ENCODE peak calls at places on chromosomes 1 and 21, in nine cellular contexts. One of them, this sample, is unnamed.

GRCh38 chr1:20343149-20343936 is 52.7 kb downstream of the VWA5B1 start:
- DNase-seq in foreskin fibroblast: no peak
- DNase-seq in esophagus muscularis mucosa: no peak
- DNase-seq in prostate gland: no peak
- DNase-seq in uterus: no peak
- DNase-seq in fibroblast of pulmonary artery: no peak
- DNase-seq in brain microvascular endothelial cell: no peak
- DNase-seq in PC-3: no peak
- DNase-seq in CD8-positive, alpha-beta T cell: peak; percentile 33
- DNase-seq in this sample: no peak

GRCh38 chr1:152752225-152752624 is 5.6 kb upstream of the KPRP start:
- DNase-seq in uterus: no peak
- DNase-seq in prostate gland: no peak
- DNase-seq in fibroblast of pulmonary artery: peak; percentile 0
- DNase-seq in brain microvascular endothelial cell: peak; percentile 14
- DNase-seq in CD8-positive, alpha-beta T cell: no peak
- DNase-seq in PC-3: peak; percentile 89
- DNase-seq in foreskin fibroblast: peak; percentile 56
- DNase-seq in esophagus muscularis mucosa: no peak
- DNase-seq in this sample: peak; percentile 33

GRCh38 chr1:206703647-206704046 is 18.9 kb downstream of the MAPKAPK2 start:
- DNase-seq in PC-3: no peak
- DNase-seq in fibroblast of pulmonary artery: no peak
- DNase-seq in foreskin fibroblast: no peak
- DNase-seq in esophagus muscularis mucosa: no peak
- DNase-seq in brain microvascular endothelial cell: no peak
- DNase-seq in uterus: no peak
- DNase-seq in prostate gland: no peak
- DNase-seq in CD8-positive, alpha-beta T cell: peak; percentile 79
- DNase-seq in this sample: no peak

GRCh38 chr21:41478319-41479177 is 29.4 kb downstream of the TMPRSS2 start:
- DNase-seq in esophagus muscularis mucosa: no peak
- DNase-seq in CD8-positive, alpha-beta T cell: no peak
- DNase-seq in uterus: no peak
- DNase-seq in PC-3: no peak
- DNase-seq in foreskin fibroblast: no peak
- DNase-seq in prostate gland: no peak
- DNase-seq in brain microvascular endothelial cell: no peak
- DNase-seq in fibroblast of pulmonary artery: no peak
- DNase-seq in this sample: no peak

GRCh38 chr21:45511661-45512431 is 30.4 kb downstream of the SLC19A1 start:
- DNase-seq in esophagus muscularis mucosa: no peak
- DNase-seq in prostate gland: no peak
- DNase-seq in fibroblast of pulmonary artery: no peak
- DNase-seq in uterus: no peak
- DNase-seq in PC-3: no peak
- DNase-seq in CD8-positive, alpha-beta T cell: peak; percentile 2
- DNase-seq in brain microvascular endothelial cell: no peak
- DNase-seq in foreskin fibroblast: no peak
- DNase-seq in this sample: no peak

GRCh38 chr1:172851077-172851476 is 192.2 kb downstream of the FASLG start:
- DNase-seq in foreskin fibroblast: no peak
- DNase-seq in PC-3: no peak
- DNase-seq in fibroblast of pulmonary artery: no peak
- DNase-seq in brain microvascular endothelial cell: no peak
- DNase-seq in uterus: no peak
- DNase-seq in prostate gland: no peak
- DNase-seq in esophagus muscularis mucosa: no peak
- DNase-seq in CD8-positive, alpha-beta T cell: no peak
- DNase-seq in this sample: no peak

GRCh38 chr1:6624712-6625578 is at the start of gene THAP3:
- DNase-seq in brain microvascular endothelial cell: peak; percentile 61
- DNase-seq in fibroblast of pulmonary artery: peak; percentile 86
- DNase-seq in esophagus muscularis mucosa: peak; percentile 97
- DNase-seq in CD8-positive, alpha-beta T cell: peak; percentile 90
- DNase-seq in prostate gland: peak; percentile 82
- DNase-seq in PC-3: peak; percentile 86
- DNase-seq in uterus: peak; percentile 85
- DNase-seq in foreskin fibroblast: peak; percentile 90
- DNase-seq in this sample: no peak

GRCh38 chr1:226001852-226002666 is 2.9 kb upstream of the SDE2 start:
- DNase-seq in CD8-positive, alpha-beta T cell: peak; percentile 90
- DNase-seq in prostate gland: peak; percentile 82
- DNase-seq in foreskin fibroblast: peak; percentile 28
- DNase-seq in fibroblast of pulmonary artery: peak; percentile 89
- DNase-seq in brain microvascular endothelial cell: peak; percentile 12
- DNase-seq in PC-3: peak; percentile 26
- DNase-seq in uterus: no peak
- DNase-seq in esophagus muscularis mucosa: peak; percentile 93
- DNase-seq in this sample: no peak

GRCh38 chr1:32886828-32887414 is 630 bp downstream of the HPCA start:
- DNase-seq in brain microvascular endothelial cell: no peak
- DNase-seq in foreskin fibroblast: no peak
- DNase-seq in fibroblast of pulmonary artery: no peak
- DNase-seq in prostate gland: no peak
- DNase-seq in uterus: no peak
- DNase-seq in esophagus muscularis mucosa: no peak
- DNase-seq in PC-3: no peak
- DNase-seq in CD8-positive, alpha-beta T cell: no peak
- DNase-seq in this sample: no peak
- TF ChIP-seq CTCF in brain microvascular endothelial cell: no peak
- TF ChIP-seq CTCF in foreskin fibroblast: no peak
- TF ChIP-seq CTCF in fibroblast of pulmonary artery: no peak
- TF ChIP-seq CTCF in prostate gland: no peak
- TF ChIP-seq CTCF in uterus: no peak
- TF ChIP-seq CTCF in esophagus muscularis mucosa: no peak
- TF ChIP-seq CTCF in PC-3: no peak
- TF ChIP-seq CTCF in CD8-positive, alpha-beta T cell: no peak
- TF ChIP-seq CTCF in this sample: no peak

GRCh38 chr1:111214884-111215283 is 12.6 kb upstream of the CHI3L2 start:
- DNase-seq in foreskin fibroblast: no peak
- DNase-seq in PC-3: no peak
- DNase-seq in esophagus muscularis mucosa: no peak
- DNase-seq in prostate gland: no peak
- DNase-seq in uterus: no peak
- DNase-seq in brain microvascular endothelial cell: no peak
- DNase-seq in CD8-positive, alpha-beta T cell: peak; percentile 51
- DNase-seq in fibroblast of pulmonary artery: no peak
- DNase-seq in this sample: no peak

GRCh38 chr1:111212634-111213335 is 12.3 kb upstream of the DENND2D start:
- DNase-seq in brain microvascular endothelial cell: no peak
- DNase-seq in prostate gland: no peak
- DNase-seq in foreskin fibroblast: no peak
- DNase-seq in CD8-positive, alpha-beta T cell: no peak
- DNase-seq in uterus: no peak
- DNase-seq in fibroblast of pulmonary artery: no peak
- DNase-seq in esophagus muscularis mucosa: no peak
- DNase-seq in PC-3: no peak
- DNase-seq in this sample: no peak

GRCh38 chr1:111214086-111214801 is 13.3 kb upstream of the CHI3L2 start:
- DNase-seq in prostate gland: no peak
- DNase-seq in esophagus muscularis mucosa: no peak
- DNase-seq in CD8-positive, alpha-beta T cell: no peak
- DNase-seq in brain microvascular endothelial cell: no peak
- DNase-seq in uterus: no peak
- DNase-seq in foreskin fibroblast: no peak
- DNase-seq in fibroblast of pulmonary artery: no peak
- DNase-seq in PC-3: no peak
- DNase-seq in this sample: no peak

GRCh38 chr1:111216751-111217150 is 10.8 kb upstream of the CHI3L2 start:
- DNase-seq in foreskin fibroblast: no peak
- DNase-seq in CD8-positive, alpha-beta T cell: no peak
- DNase-seq in fibroblast of pulmonary artery: no peak
- DNase-seq in PC-3: no peak
- DNase-seq in prostate gland: no peak
- DNase-seq in brain microvascular endothelial cell: no peak
- DNase-seq in uterus: no peak
- DNase-seq in esophagus muscularis mucosa: no peak
- DNase-seq in this sample: no peak

DNA sequence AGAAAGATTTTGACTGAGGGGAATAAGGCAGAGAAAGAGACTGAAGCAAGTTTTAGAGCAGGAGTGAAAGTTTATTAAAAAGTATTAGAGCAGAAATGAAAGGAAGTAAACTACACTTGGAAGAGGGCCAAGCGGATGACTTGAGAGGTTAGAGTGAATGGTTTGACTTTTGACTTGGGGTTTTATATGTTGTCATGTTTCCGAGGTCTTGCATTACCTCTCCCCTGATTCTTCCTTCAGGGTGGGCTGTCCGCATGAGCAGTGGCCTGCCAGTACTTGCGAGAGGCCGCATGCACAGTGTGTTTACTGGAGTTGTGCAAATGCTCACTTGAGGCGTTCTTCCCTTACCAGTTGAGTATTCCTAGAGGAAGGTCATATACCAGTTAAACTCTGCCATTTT is 13.0 kb upstream of the DENND2D start:
- DNase-seq in prostate gland: no peak
- DNase-seq in esophagus muscularis mucosa: no peak
- DNase-seq in uterus: no peak
- DNase-seq in CD8-positive, alpha-beta T cell: no peak
- DNase-seq in PC-3: no peak
- DNase-seq in foreskin fibroblast: no peak
- DNase-seq in brain microvascular endothelial cell: no peak
- DNase-seq in fibroblast of pulmonary artery: no peak
- DNase-seq in this sample: no peak
- H3K4me3 ChIP-seq in prostate gland: no peak overlapping the region
- H3K4me3 ChIP-seq in esophagus muscularis mucosa: no peak overlapping the region
- H3K4me3 ChIP-seq in uterus: no peak overlapping the region
- H3K4me3 ChIP-seq in CD8-positive, alpha-beta T cell: peak overlapping the region; percentile 34
- H3K4me3 ChIP-seq in PC-3: no peak overlapping the region
- H3K4me3 ChIP-seq in foreskin fibroblast: no peak overlapping the region
- H3K4me3 ChIP-seq in brain microvascular endothelial cell: no peak overlapping the region
- H3K4me3 ChIP-seq in fibroblast of pulmonary artery: no peak overlapping the region
- H3K4me3 ChIP-seq in this sample: no peak overlapping the region

GRCh38 chr1:116130376-116130775 is 19.2 kb downstream of the MAB21L3 start:
- DNase-seq in fibroblast of pulmonary artery: no peak
- DNase-seq in esophagus muscularis mucosa: peak; percentile 50
- DNase-seq in brain microvascular endothelial cell: no peak
- DNase-seq in prostate gland: no peak
- DNase-seq in PC-3: no peak
- DNase-seq in uterus: no peak
- DNase-seq in CD8-positive, alpha-beta T cell: no peak
- DNase-seq in foreskin fibroblast: no peak
- DNase-seq in this sample: no peak

GRCh38 chr1:116133696-116134095 is 22.5 kb downstream of the MAB21L3 start:
- DNase-seq in esophagus muscularis mucosa: no peak
- DNase-seq in CD8-positive, alpha-beta T cell: no peak
- DNase-seq in fibroblast of pulmonary artery: no peak
- DNase-seq in prostate gland: peak; percentile 59
- DNase-seq in PC-3: no peak
- DNase-seq in brain microvascular endothelial cell: no peak
- DNase-seq in uterus: no peak
- DNase-seq in foreskin fibroblast: no peak
- DNase-seq in this sample: no peak

GRCh38 chr1:116131170-116131569 is 20.0 kb downstream of the MAB21L3 start:
- DNase-seq in brain microvascular endothelial cell: no peak
- DNase-seq in uterus: no peak
- DNase-seq in fibroblast of pulmonary artery: no peak
- DNase-seq in prostate gland: no peak
- DNase-seq in PC-3: no peak
- DNase-seq in foreskin fibroblast: no peak
- DNase-seq in esophagus muscularis mucosa: no peak
- DNase-seq in CD8-positive, alpha-beta T cell: no peak
- DNase-seq in this sample: no peak

GRCh38 chr1:116131866-116132605 is 20.8 kb downstream of the MAB21L3 start:
- DNase-seq in esophagus muscularis mucosa: no peak
- DNase-seq in PC-3: no peak
- DNase-seq in brain microvascular endothelial cell: no peak
- DNase-seq in prostate gland: peak; percentile 26
- DNase-seq in fibroblast of pulmonary artery: no peak
- DNase-seq in CD8-positive, alpha-beta T cell: no peak
- DNase-seq in uterus: no peak
- DNase-seq in foreskin fibroblast: no peak
- DNase-seq in this sample: no peak

DNA sequence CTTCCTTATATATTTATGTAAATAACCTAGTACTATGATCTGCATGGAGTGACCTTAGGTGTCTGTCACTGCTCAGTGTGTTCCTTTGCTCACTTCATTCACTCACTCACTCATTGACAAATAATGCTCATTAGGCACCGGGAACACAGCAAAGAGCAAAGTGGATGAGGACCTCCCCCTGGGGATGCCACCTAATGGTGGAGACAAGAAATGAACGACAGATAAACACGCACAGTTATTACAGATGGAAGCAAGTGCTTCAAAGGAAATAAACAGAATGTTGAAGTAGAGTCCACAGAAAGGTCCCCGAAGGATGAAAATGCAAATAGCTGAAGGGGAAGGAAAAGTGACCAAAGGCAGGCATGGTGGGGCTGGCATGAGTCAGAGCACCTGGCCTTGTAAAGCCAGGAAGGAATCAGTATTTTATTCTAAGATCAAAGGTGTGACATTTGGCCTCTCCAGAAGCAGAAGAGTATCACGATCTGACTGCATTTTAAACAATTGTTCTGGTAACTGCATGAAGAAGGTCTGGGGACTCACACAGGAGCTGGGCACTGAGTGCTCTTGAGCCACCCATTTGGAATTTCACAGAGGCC is 23.1 kb downstream of the MAB21L3 start:
- DNase-seq in CD8-positive, alpha-beta T cell: no peak
- DNase-seq in fibroblast of pulmonary artery: no peak
- DNase-seq in uterus: no peak
- DNase-seq in foreskin fibroblast: no peak
- DNase-seq in esophagus muscularis mucosa: peak; percentile 68
- DNase-seq in brain microvascular endothelial cell: no peak
- DNase-seq in prostate gland: no peak
- DNase-seq in PC-3: peak; percentile 43
- DNase-seq in this sample: no peak
- TF ChIP-seq CTCF in CD8-positive, alpha-beta T cell: no peak
- TF ChIP-seq CTCF in fibroblast of pulmonary artery: peak; percentile 27
- TF ChIP-seq CTCF in uterus: no peak
- TF ChIP-seq CTCF in foreskin fibroblast: no peak
- TF ChIP-seq CTCF in esophagus muscularis mucosa: no peak
- TF ChIP-seq CTCF in brain microvascular endothelial cell: peak; percentile 50
- TF ChIP-seq CTCF in prostate gland: no peak
- TF ChIP-seq CTCF in PC-3: peak; percentile 69
- TF ChIP-seq CTCF in this sample: peak; percentile 22

DNA sequence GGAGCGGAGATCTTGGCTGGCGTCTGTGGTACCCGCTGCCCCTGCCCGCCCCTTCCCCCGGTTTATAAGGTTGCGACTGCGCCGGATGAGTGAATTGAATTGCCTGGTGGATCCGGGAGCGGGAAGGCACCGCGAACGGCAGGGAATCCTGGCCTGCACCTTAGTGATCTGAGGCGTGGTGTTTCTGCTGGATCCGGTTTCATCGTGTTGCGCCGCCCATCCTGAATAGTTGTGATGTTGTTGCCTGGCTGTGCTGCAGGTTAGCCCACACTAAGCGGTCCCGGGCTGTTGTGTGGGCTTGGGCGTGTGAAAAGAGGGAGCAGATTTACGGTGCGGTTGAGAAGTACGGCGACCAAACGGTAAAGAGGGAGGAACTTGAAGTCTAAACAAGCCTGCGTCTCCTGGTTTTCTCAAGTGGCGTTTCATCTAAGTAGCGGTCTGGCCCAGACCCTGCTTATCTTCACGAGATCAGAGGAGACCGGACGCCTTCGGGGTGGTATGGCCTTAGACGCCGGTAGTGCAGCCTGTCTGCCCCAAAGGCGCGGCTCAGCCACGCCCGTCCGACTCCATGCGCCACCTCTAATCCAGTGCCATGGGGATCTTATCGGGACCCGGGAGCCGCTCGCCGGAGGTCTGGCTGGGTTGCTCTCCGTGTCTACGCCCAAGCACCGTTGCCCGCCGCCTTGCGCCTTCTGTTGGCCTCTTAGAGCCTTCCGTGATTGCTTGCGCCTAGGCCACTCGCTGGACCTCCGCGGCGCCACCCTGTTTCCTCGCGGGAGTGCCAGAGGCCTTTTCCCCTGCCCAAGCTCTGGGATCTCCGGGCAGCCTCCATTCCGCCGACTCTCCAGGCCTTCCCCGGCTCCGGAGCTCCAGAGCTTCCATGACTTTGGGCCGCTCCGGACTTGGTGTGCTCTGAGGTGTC is 87.5 kb upstream of the RHOU start:
- DNase-seq in esophagus muscularis mucosa: peak; percentile 91
- DNase-seq in uterus: peak; percentile 25
- DNase-seq in CD8-positive, alpha-beta T cell: peak; percentile 19
- DNase-seq in brain microvascular endothelial cell: peak; percentile 6
- DNase-seq in foreskin fibroblast: peak; percentile 55
- DNase-seq in fibroblast of pulmonary artery: peak; percentile 56
- DNase-seq in prostate gland: peak; percentile 42
- DNase-seq in PC-3: peak; percentile 87
- DNase-seq in this sample: no peak
- H3K4me3 ChIP-seq in esophagus muscularis mucosa: peak overlapping the region; percentile 58
- H3K4me3 ChIP-seq in uterus: peak overlapping the region; percentile 27
- H3K4me3 ChIP-seq in CD8-positive, alpha-beta T cell: peak overlapping the region; percentile 69
- H3K4me3 ChIP-seq in brain microvascular endothelial cell: peak overlapping the region; percentile 59
- H3K4me3 ChIP-seq in foreskin fibroblast: peak overlapping the region; percentile 60
- H3K4me3 ChIP-seq in fibroblast of pulmonary artery: peak overlapping the region; percentile 60
- H3K4me3 ChIP-seq in prostate gland: peak overlapping the region; percentile 35
- H3K4me3 ChIP-seq in PC-3: peak overlapping the region; percentile 74
- H3K4me3 ChIP-seq in this sample: peak overlapping the region; percentile 59

This sample was measured in AG04449.